ENCODE peak calls at places on chromosomes 4 and X, in nine cellular contexts. One of them, this sample, is unnamed.
A peak's percentile ranks its signal among the peaks of the same experiment; 100 is the strongest.

GRCh38 chr4:170682511-170682910 is 592.8 kb upstream of the AADAT start:
- DNase-seq in HFF-Myc: no peak
- DNase-seq in testis: no peak
- DNase-seq in dorsolateral prefrontal cortex: no peak
- DNase-seq in brain microvascular endothelial cell: no peak
- DNase-seq in NB4: no peak
- DNase-seq in spleen: no peak
- DNase-seq in right lobe of liver: no peak
- DNase-seq in neural progenitor cell: peak; percentile 24
- DNase-seq in this sample: no peak

GRCh38 chr4:66639361-66639760 is 905.9 kb downstream of the CENPC start:
- DNase-seq in spleen: no peak
- DNase-seq in HFF-Myc: no peak
- DNase-seq in testis: no peak
- DNase-seq in NB4: no peak
- DNase-seq in brain microvascular endothelial cell: no peak
- DNase-seq in right lobe of liver: no peak
- DNase-seq in dorsolateral prefrontal cortex: no peak
- DNase-seq in neural progenitor cell: no peak
- DNase-seq in this sample: peak; percentile 78

GRCh38 chrX:115462406-115462805 is 98.6 kb upstream of the PLS3 start:
- DNase-seq in spleen: no peak
- DNase-seq in neural progenitor cell: no peak
- DNase-seq in right lobe of liver: no peak
- DNase-seq in NB4: no peak
- DNase-seq in dorsolateral prefrontal cortex: no peak
- DNase-seq in testis: no peak
- DNase-seq in brain microvascular endothelial cell: no peak
- DNase-seq in HFF-Myc: no peak
- DNase-seq in this sample: peak; percentile 90

GRCh38 chrX:154308108-154308946 is 12.7 kb downstream of the TKTL1 start:
- DNase-seq in testis: peak; percentile 69
- DNase-seq in NB4: peak; percentile 69
- DNase-seq in right lobe of liver: peak; percentile 42
- DNase-seq in dorsolateral prefrontal cortex: peak; percentile 27
- DNase-seq in neural progenitor cell: peak; percentile 67
- DNase-seq in spleen: peak; percentile 87
- DNase-seq in HFF-Myc: no peak
- DNase-seq in brain microvascular endothelial cell: peak; percentile 41
- DNase-seq in this sample: peak; percentile 46

GRCh38 chrX:115013705-115014104 is 3.7 kb downstream of the IL13RA2 start:
- DNase-seq in NB4: no peak
- DNase-seq in HFF-Myc: no peak
- DNase-seq in right lobe of liver: no peak
- DNase-seq in spleen: no peak
- DNase-seq in testis: no peak
- DNase-seq in brain microvascular endothelial cell: no peak
- DNase-seq in dorsolateral prefrontal cortex: no peak
- DNase-seq in neural progenitor cell: no peak
- DNase-seq in this sample: peak; percentile 57

GRCh38 chr4:110586137-110586850 is 36.6 kb downstream of the PITX2 start:
- DNase-seq in neural progenitor cell: peak; percentile 42
- DNase-seq in right lobe of liver: no peak
- DNase-seq in NB4: peak; percentile 17
- DNase-seq in spleen: no peak
- DNase-seq in HFF-Myc: peak; percentile 19
- DNase-seq in testis: no peak
- DNase-seq in brain microvascular endothelial cell: peak; percentile 48
- DNase-seq in dorsolateral prefrontal cortex: no peak
- DNase-seq in this sample: peak; percentile 77

GRCh38 chrX:43940811-43941210 is 32.4 kb downstream of the NDP start:
- DNase-seq in testis: no peak
- DNase-seq in right lobe of liver: no peak
- DNase-seq in NB4: no peak
- DNase-seq in brain microvascular endothelial cell: peak; percentile 41
- DNase-seq in dorsolateral prefrontal cortex: no peak
- DNase-seq in neural progenitor cell: no peak
- DNase-seq in HFF-Myc: no peak
- DNase-seq in spleen: no peak
- DNase-seq in this sample: peak; percentile 65

GRCh38 chr4:113445286-113445685 is 316.3 kb downstream of the CAMK2D start:
- DNase-seq in NB4: no peak
- DNase-seq in brain microvascular endothelial cell: peak; percentile 71
- DNase-seq in testis: peak; percentile 43
- DNase-seq in dorsolateral prefrontal cortex: no peak
- DNase-seq in HFF-Myc: peak; percentile 59
- DNase-seq in right lobe of liver: no peak
- DNase-seq in neural progenitor cell: no peak
- DNase-seq in spleen: no peak
- DNase-seq in this sample: peak; percentile 100

GRCh38 chr4:69322055-69322454 is 41.8 kb downstream of the UGT2B28 start:
- DNase-seq in dorsolateral prefrontal cortex: no peak
- DNase-seq in brain microvascular endothelial cell: peak; percentile 0
- DNase-seq in neural progenitor cell: no peak
- DNase-seq in spleen: no peak
- DNase-seq in testis: no peak
- DNase-seq in right lobe of liver: no peak
- DNase-seq in NB4: no peak
- DNase-seq in HFF-Myc: no peak
- DNase-seq in this sample: peak; percentile 22

GRCh38 chrX:15745179-15745578 is 7.1 kb downstream of the CA5B start:
- DNase-seq in testis: no peak
- DNase-seq in neural progenitor cell: no peak
- DNase-seq in NB4: peak; percentile 51
- DNase-seq in right lobe of liver: no peak
- DNase-seq in HFF-Myc: no peak
- DNase-seq in spleen: no peak
- DNase-seq in brain microvascular endothelial cell: no peak
- DNase-seq in dorsolateral prefrontal cortex: no peak
- DNase-seq in this sample: no peak

GRCh38 chr4:40990202-40990898 is 224.0 kb downstream of the APBB2 start:
- DNase-seq in spleen: no peak
- DNase-seq in brain microvascular endothelial cell: peak; percentile 93
- DNase-seq in right lobe of liver: no peak
- DNase-seq in HFF-Myc: peak; percentile 94
- DNase-seq in dorsolateral prefrontal cortex: no peak
- DNase-seq in NB4: peak; percentile 50
- DNase-seq in testis: no peak
- DNase-seq in neural progenitor cell: no peak
- DNase-seq in this sample: peak; percentile 98

GRCh38 chrX:37455381-37455780 is 106.2 kb downstream of the PRRG1 start:
- DNase-seq in NB4: no peak
- DNase-seq in dorsolateral prefrontal cortex: no peak
- DNase-seq in brain microvascular endothelial cell: no peak
- DNase-seq in HFF-Myc: no peak
- DNase-seq in spleen: no peak
- DNase-seq in right lobe of liver: no peak
- DNase-seq in testis: no peak
- DNase-seq in neural progenitor cell: no peak
- DNase-seq in this sample: no peak

GRCh38 chr4:185997287-185997686 is 71.7 kb upstream of the TLR3 start:
- DNase-seq in NB4: no peak
- DNase-seq in dorsolateral prefrontal cortex: peak; percentile 44
- DNase-seq in brain microvascular endothelial cell: no peak
- DNase-seq in spleen: no peak
- DNase-seq in right lobe of liver: no peak
- DNase-seq in testis: no peak
- DNase-seq in HFF-Myc: no peak
- DNase-seq in neural progenitor cell: no peak
- DNase-seq in this sample: no peak

GRCh38 chr4:8439168-8439567 is 1.4 kb downstream of the ACOX3 start:
- DNase-seq in neural progenitor cell: no peak
- DNase-seq in spleen: no peak
- DNase-seq in testis: peak; percentile 60
- DNase-seq in right lobe of liver: no peak
- DNase-seq in HFF-Myc: no peak
- DNase-seq in dorsolateral prefrontal cortex: no peak
- DNase-seq in brain microvascular endothelial cell: no peak
- DNase-seq in NB4: no peak
- DNase-seq in this sample: peak; percentile 9

GRCh38 chr4:138438608-138439007 is 196.5 kb upstream of the SLC7A11 start:
- DNase-seq in NB4: no peak
- DNase-seq in testis: no peak
- DNase-seq in HFF-Myc: no peak
- DNase-seq in spleen: no peak
- DNase-seq in neural progenitor cell: no peak
- DNase-seq in right lobe of liver: no peak
- DNase-seq in dorsolateral prefrontal cortex: no peak
- DNase-seq in brain microvascular endothelial cell: peak; percentile 3
- DNase-seq in this sample: peak; percentile 79

GRCh38 chrX:11996810-11997209 is 141.5 kb upstream of the FRMPD4 start:
- DNase-seq in dorsolateral prefrontal cortex: no peak
- DNase-seq in brain microvascular endothelial cell: no peak
- DNase-seq in testis: no peak
- DNase-seq in HFF-Myc: no peak
- DNase-seq in right lobe of liver: no peak
- DNase-seq in NB4: peak; percentile 3
- DNase-seq in neural progenitor cell: no peak
- DNase-seq in spleen: no peak
- DNase-seq in this sample: no peak

GRCh38 chr4:1170805-1171305 is 1.5 kb downstream of the SPON2 start:
- DNase-seq in testis: no peak
- DNase-seq in right lobe of liver: no peak
- DNase-seq in HFF-Myc: no peak
- DNase-seq in dorsolateral prefrontal cortex: no peak
- DNase-seq in spleen: peak; percentile 77
- DNase-seq in brain microvascular endothelial cell: no peak
- DNase-seq in neural progenitor cell: no peak
- DNase-seq in NB4: no peak
- DNase-seq in this sample: no peak
- H3K4me3 ChIP-seq in testis: peak overlapping the region; percentile 34
- H3K4me3 ChIP-seq in right lobe of liver: peak overlapping the region; percentile 72
- H3K4me3 ChIP-seq in HFF-Myc: no peak overlapping the region
- H3K4me3 ChIP-seq in dorsolateral prefrontal cortex: no peak overlapping the region
- H3K4me3 ChIP-seq in spleen: peak overlapping the region; percentile 42
- H3K4me3 ChIP-seq in brain microvascular endothelial cell: peak overlapping the region; percentile 47
- H3K4me3 ChIP-seq in neural progenitor cell: peak overlapping the region; percentile 45
- H3K4me3 ChIP-seq in NB4: no peak overlapping the region
- H3K4me3 ChIP-seq in this sample: no peak overlapping the region

GRCh38 chrX:143934542-143934941 is 50.7 kb downstream of the UBE2NL start:
- DNase-seq in neural progenitor cell: no peak
- DNase-seq in testis: no peak
- DNase-seq in brain microvascular endothelial cell: no peak
- DNase-seq in HFF-Myc: no peak
- DNase-seq in spleen: no peak
- DNase-seq in right lobe of liver: no peak
- DNase-seq in NB4: no peak
- DNase-seq in dorsolateral prefrontal cortex: no peak
- DNase-seq in this sample: no peak
- H3K4me3 ChIP-seq in neural progenitor cell: no peak overlapping the region
- H3K4me3 ChIP-seq in testis: no peak overlapping the region
- H3K4me3 ChIP-seq in brain microvascular endothelial cell: no peak overlapping the region
- H3K4me3 ChIP-seq in HFF-Myc: no peak overlapping the region
- H3K4me3 ChIP-seq in spleen: no peak overlapping the region
- H3K4me3 ChIP-seq in right lobe of liver: no peak overlapping the region
- H3K4me3 ChIP-seq in NB4: no peak overlapping the region
- H3K4me3 ChIP-seq in dorsolateral prefrontal cortex: no peak overlapping the region
- H3K4me3 ChIP-seq in this sample: no peak overlapping the region

GRCh38 chr4:4460759-4461158 is 73.9 kb downstream of the NSG1 start:
- DNase-seq in spleen: no peak
- DNase-seq in brain microvascular endothelial cell: no peak
- DNase-seq in HFF-Myc: no peak
- DNase-seq in testis: no peak
- DNase-seq in right lobe of liver: no peak
- DNase-seq in dorsolateral prefrontal cortex: no peak
- DNase-seq in NB4: no peak
- DNase-seq in neural progenitor cell: no peak
- DNase-seq in this sample: no peak

GRCh38 chr4:4455199-4455865 is 68.4 kb downstream of the NSG1 start:
- DNase-seq in right lobe of liver: no peak
- DNase-seq in HFF-Myc: no peak
- DNase-seq in brain microvascular endothelial cell: no peak
- DNase-seq in neural progenitor cell: no peak
- DNase-seq in NB4: no peak
- DNase-seq in testis: no peak
- DNase-seq in dorsolateral prefrontal cortex: no peak
- DNase-seq in spleen: no peak
- DNase-seq in this sample: no peak

GRCh38 chr4:4456816-4457578 is 70.1 kb downstream of the NSG1 start:
- DNase-seq in brain microvascular endothelial cell: no peak
- DNase-seq in dorsolateral prefrontal cortex: no peak
- DNase-seq in HFF-Myc: no peak
- DNase-seq in NB4: no peak
- DNase-seq in right lobe of liver: no peak
- DNase-seq in spleen: no peak
- DNase-seq in neural progenitor cell: no peak
- DNase-seq in testis: no peak
- DNase-seq in this sample: no peak

GRCh38 chr4:4456351-4456750 is 69.4 kb downstream of the NSG1 start:
- DNase-seq in testis: no peak
- DNase-seq in neural progenitor cell: no peak
- DNase-seq in right lobe of liver: no peak
- DNase-seq in HFF-Myc: no peak
- DNase-seq in spleen: no peak
- DNase-seq in brain microvascular endothelial cell: peak; percentile 56
- DNase-seq in NB4: no peak
- DNase-seq in dorsolateral prefrontal cortex: no peak
- DNase-seq in this sample: no peak

DNA sequence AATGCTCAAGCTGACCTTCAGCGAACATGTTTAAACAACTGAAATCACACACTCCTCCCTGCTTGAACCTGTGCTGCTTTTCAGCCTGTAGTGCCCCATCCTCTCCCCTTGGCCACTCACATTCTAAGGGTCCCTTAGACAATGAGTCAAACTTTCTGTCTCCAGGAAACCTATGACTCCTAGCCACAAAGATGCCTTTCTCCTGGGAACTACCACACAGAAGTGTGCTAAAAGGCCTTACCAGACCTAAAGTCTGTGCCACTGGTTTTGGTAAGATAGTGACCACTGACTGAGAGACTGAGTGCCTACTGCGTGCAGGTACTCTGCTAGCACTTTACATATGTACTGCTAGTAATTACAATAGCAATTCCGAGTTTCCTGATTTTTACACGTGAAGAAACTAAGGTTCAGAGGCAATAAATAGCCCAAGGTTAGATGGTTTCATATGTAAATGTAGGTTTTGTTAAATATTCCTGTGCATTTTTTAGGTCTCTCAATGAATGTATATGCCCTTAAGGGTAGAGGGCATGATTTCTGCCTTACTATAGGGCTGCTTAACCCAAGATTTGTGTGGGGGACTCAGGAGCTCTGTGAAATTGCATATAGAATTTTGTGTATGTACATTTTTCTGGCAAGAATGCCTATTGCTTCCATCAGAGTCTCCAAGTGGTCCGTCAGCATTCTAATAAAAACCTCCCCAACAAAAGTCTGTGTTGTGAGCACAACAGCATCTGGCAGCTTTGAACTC is 71.1 kb downstream of the NSG1 start:
- DNase-seq in neural progenitor cell: no peak
- DNase-seq in spleen: no peak
- DNase-seq in dorsolateral prefrontal cortex: no peak
- DNase-seq in brain microvascular endothelial cell: peak; percentile 79
- DNase-seq in HFF-Myc: no peak
- DNase-seq in right lobe of liver: no peak
- DNase-seq in NB4: no peak
- DNase-seq in testis: no peak
- DNase-seq in this sample: no peak
- H3K4me3 ChIP-seq in neural progenitor cell: no peak overlapping the region
- H3K4me3 ChIP-seq in spleen: no peak overlapping the region
- H3K4me3 ChIP-seq in dorsolateral prefrontal cortex: no peak overlapping the region
- H3K4me3 ChIP-seq in brain microvascular endothelial cell: no peak overlapping the region
- H3K4me3 ChIP-seq in HFF-Myc: no peak overlapping the region
- H3K4me3 ChIP-seq in right lobe of liver: no peak overlapping the region
- H3K4me3 ChIP-seq in NB4: no peak overlapping the region
- H3K4me3 ChIP-seq in testis: no peak overlapping the region
- H3K4me3 ChIP-seq in this sample: no peak overlapping the region

GRCh38 chr4:10454726-10455125 is 2.5 kb downstream of the ZNF518B start:
- DNase-seq in HFF-Myc: no peak
- DNase-seq in neural progenitor cell: no peak
- DNase-seq in brain microvascular endothelial cell: no peak
- DNase-seq in dorsolateral prefrontal cortex: no peak
- DNase-seq in NB4: no peak
- DNase-seq in spleen: no peak
- DNase-seq in testis: no peak
- DNase-seq in right lobe of liver: no peak
- DNase-seq in this sample: no peak
- H3K4me3 ChIP-seq in HFF-Myc: no peak overlapping the region
- H3K4me3 ChIP-seq in neural progenitor cell: no peak overlapping the region
- H3K4me3 ChIP-seq in brain microvascular endothelial cell: no peak overlapping the region
- H3K4me3 ChIP-seq in dorsolateral prefrontal cortex: no peak overlapping the region
- H3K4me3 ChIP-seq in NB4: no peak overlapping the region
- H3K4me3 ChIP-seq in spleen: no peak overlapping the region
- H3K4me3 ChIP-seq in testis: no peak overlapping the region
- H3K4me3 ChIP-seq in right lobe of liver: no peak overlapping the region
- H3K4me3 ChIP-seq in this sample: no peak overlapping the region